ENCODE peak calls at places on chromosomes 16 and 17, in seven cellular contexts. Z is CD8-positive, alpha-beta T cell; D is fibroblast of pulmonary artery; B is dorsolateral prefrontal cortex; I is heart left ventricle; H is right cardiac atrium; J is MM.1S. W is an unnamed sample.

GRCh38 chr17:8696951-8697745 is 47.5 kb downstream of the CCDC42 start:
- DNase-seq in Z (no peak), D (peak; percentile 96), B (no peak), I (no peak), H (peak; percentile 83), J (no peak), W (no peak)

GRCh38 chr17:37107406-37108083 is 158.8 kb downstream of the AATF start:
- DNase-seq in Z (no peak), D (peak; percentile 23), B (peak; percentile 79), I (peak; percentile 74), H (peak; percentile 80), J (no peak), W (no peak)

GRCh38 chr17:42484304-42484703 is 25.6 kb downstream of the ATP6V0A1 start:
- DNase-seq in Z (peak; percentile 49), D (no peak), B (no peak), I (no peak), H (no peak), J (peak; percentile 83), W (peak; percentile 100)

GRCh38 chr16:361341-361871 is 8.9 kb upstream of the AXIN1 start:
- DNase-seq in Z (no peak), D (no peak), B (peak; percentile 72), I (no peak), H (peak; percentile 52), J (no peak), W (no peak)

GRCh38 chr17:82257473-82257872 is 16.0 kb downstream of the CSNK1D start:
- DNase-seq in Z (peak; percentile 51), D (peak; percentile 43), B (peak; percentile 75), I (no peak), H (peak; percentile 81), J (no peak), W (no peak)

GRCh38 chr16:23223368-23223767 is 40.8 kb downstream of the SCNN1G start:
- DNase-seq in Z (no peak), D (no peak), B (no peak), I (no peak), H (no peak), J (no peak), W (no peak)

GRCh38 chr17:866568-867087 is 84.5 kb downstream of the MRM3 start:
- DNase-seq in Z (no peak), D (no peak), B (no peak), I (no peak), H (no peak), J (no peak), W (no peak)

GRCh38 chr16:15509593-15510520 is 75.5 kb downstream of the BMERB1 start:
- DNase-seq in Z (no peak), D (peak; percentile 22), B (no peak), I (no peak), H (no peak), J (no peak), W (peak; percentile 72)

GRCh38 chr17:81032641-81033422 is 2.1 kb upstream of the BAIAP2 start:
- DNase-seq in Z (no peak), D (no peak), B (no peak), I (peak; percentile 52), H (peak; percentile 43), J (no peak), W (no peak)

GRCh38 chr16:66013497-66013896 is 353.0 kb upstream of the CDH5 start:
- DNase-seq in Z (no peak), D (no peak), B (no peak), I (no peak), H (no peak), J (no peak), W (no peak)

GRCh38 chr17:45584092-45585036 is 93.8 kb upstream of the PLEKHM1 start:
- DNase-seq in Z (peak; percentile 72), D (peak; percentile 39), B (peak; percentile 71), I (peak; percentile 74), H (peak; percentile 84), J (peak; percentile 92), W (peak; percentile 70)

GRCh38 chr17:17892009-17892408 is 55.2 kb upstream of the SREBF1 start:
- DNase-seq in Z (no peak), D (no peak), B (no peak), I (no peak), H (no peak), J (peak; percentile 77), W (peak; percentile 91)

GRCh38 chr17:1979182-1979980 is 45.8 kb downstream of the RTN4RL1 start:
- DNase-seq in Z (no peak), D (no peak), B (no peak), I (no peak), H (peak; percentile 12), J (no peak), W (no peak)

GRCh38 chr17:65039349-65039988 is 17.1 kb downstream of the GNA13 start:
- DNase-seq in Z (peak; percentile 41), D (no peak), B (no peak), I (no peak), H (no peak), J (peak; percentile 91), W (no peak)

GRCh38 chr16:82603784-82604411 is 22.9 kb upstream of the CDH13 start:
- DNase-seq in Z (no peak), D (peak; percentile 77), B (peak; percentile 62), I (peak; percentile 67), H (peak; percentile 72), J (no peak), W (peak; percentile 3)

GRCh38 chr17:57404073-57404472 is 147.8 kb downstream of the MSI2 start:
- DNase-seq in Z (no peak), D (no peak), B (no peak), I (no peak), H (no peak), J (no peak), W (peak; percentile 44)

DNA sequence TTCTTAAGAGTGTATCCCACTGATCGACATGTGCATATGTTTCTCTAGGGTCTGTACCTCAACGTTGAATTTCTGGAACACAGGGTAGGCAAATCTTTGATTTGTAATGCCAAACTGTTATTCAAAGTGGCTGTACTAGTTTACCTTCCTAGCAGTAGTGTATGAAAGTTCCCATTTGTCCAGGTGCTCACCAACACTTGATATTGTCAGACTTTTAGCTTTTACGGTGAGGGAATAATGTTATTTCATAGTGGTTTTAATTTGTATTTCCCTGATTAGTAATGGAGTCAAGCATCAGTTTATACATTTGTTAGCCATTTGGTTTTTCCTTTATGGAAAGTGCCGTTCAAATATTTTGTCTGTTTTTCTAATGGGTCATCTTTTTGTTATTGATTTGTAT is 20.3 kb downstream of the GSDMB start:
- DNase-seq in Z (no peak), D (no peak), B (no peak), I (no peak), H (no peak), J (no peak), W (no peak)
- H3K4me3 ChIP-seq in Z (no peak overlapping the region), D (no peak overlapping the region), B (no peak overlapping the region), I (no peak overlapping the region), H (no peak overlapping the region), J (no peak overlapping the region), W (no peak overlapping the region)

DNA sequence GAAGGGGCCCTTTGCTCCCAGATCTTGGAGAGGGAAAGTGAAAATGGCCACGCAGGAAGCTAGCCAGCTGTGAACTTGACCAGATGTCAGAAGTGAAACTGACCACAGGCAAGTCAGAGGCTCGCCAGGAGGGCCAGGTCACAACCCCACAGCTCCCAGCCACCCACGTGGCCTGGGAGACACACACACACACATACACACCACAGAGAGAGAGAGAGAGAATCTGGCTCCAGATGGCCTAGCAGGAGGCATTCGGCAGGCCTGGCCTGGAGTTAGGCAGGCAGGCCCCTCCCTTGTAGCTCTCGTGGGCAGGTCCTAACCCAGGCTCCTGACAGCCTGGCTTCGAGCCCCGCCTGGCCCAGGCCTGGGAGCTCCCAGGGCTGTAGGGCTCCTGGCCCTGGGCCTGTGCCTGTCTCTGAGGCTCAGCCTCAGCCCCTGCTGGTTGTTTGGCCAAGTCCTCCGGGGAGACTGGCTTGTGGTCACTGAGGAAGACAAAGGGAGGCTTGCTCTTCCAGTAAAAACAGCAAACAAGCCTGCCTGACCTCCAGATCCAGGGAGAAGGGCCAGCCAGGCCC is 20.2 kb downstream of the NGFR start:
- DNase-seq in Z (no peak), D (peak; percentile 96), B (peak; percentile 63), I (peak; percentile 93), H (peak; percentile 98), J (peak; percentile 88), W (no peak)
- H3K4me3 ChIP-seq in Z (no peak overlapping the region), D (no peak overlapping the region), B (no peak overlapping the region), I (no peak overlapping the region), H (no peak overlapping the region), J (no peak overlapping the region), W (no peak overlapping the region)

GRCh38 chr17:7246779-7247178 is 4.5 kb upstream of the GABARAP start:
- DNase-seq in Z (no peak), D (no peak), B (no peak), I (no peak), H (no peak), J (no peak), W (no peak)

GRCh38 chr17:7250655-7251329 is 742 bp downstream of the CTDNEP1 start:
- DNase-seq in Z (no peak), D (peak; percentile 25), B (no peak), I (no peak), H (no peak), J (no peak), W (no peak)

GRCh38 chr17:7249830-7250229 is 1.7 kb downstream of the CTDNEP1 start:
- DNase-seq in Z (no peak), D (no peak), B (no peak), I (no peak), H (no peak), J (no peak), W (no peak)

GRCh38 chr17:7249219-7249618 is 2.3 kb downstream of the CTDNEP1 start:
- DNase-seq in Z (no peak), D (no peak), B (no peak), I (no peak), H (no peak), J (no peak), W (no peak)

GRCh38 chr17:7248811-7249210 is 2.7 kb downstream of the CTDNEP1 start:
- DNase-seq in Z (no peak), D (no peak), B (no peak), I (no peak), H (no peak), J (no peak), W (no peak)
- H3K4me3 ChIP-seq in Z (no peak overlapping the region), D (no peak overlapping the region), B (no peak overlapping the region), I (no peak overlapping the region), H (no peak overlapping the region), J (no peak overlapping the region), W (no peak overlapping the region)

GRCh38 chr16:27429330-27429871 is 27.4 kb downstream of the IL21R start:
- DNase-seq in Z (no peak), D (no peak), B (no peak), I (no peak), H (peak; percentile 6), J (no peak), W (no peak)

GRCh38 chr16:27428035-27428785 is 26.2 kb downstream of the IL21R start:
- DNase-seq in Z (no peak), D (no peak), B (no peak), I (no peak), H (no peak), J (no peak), W (no peak)

GRCh38 chr16:27430923-27431484 is 29.0 kb downstream of the IL21R start:
- DNase-seq in Z (no peak), D (peak; percentile 5), B (no peak), I (no peak), H (no peak), J (no peak), W (peak; percentile 68)

GRCh38 chr16:27430512-27430911 is 28.5 kb downstream of the IL21R start:
- DNase-seq in Z (no peak), D (no peak), B (no peak), I (no peak), H (no peak), J (no peak), W (no peak)

DNA sequence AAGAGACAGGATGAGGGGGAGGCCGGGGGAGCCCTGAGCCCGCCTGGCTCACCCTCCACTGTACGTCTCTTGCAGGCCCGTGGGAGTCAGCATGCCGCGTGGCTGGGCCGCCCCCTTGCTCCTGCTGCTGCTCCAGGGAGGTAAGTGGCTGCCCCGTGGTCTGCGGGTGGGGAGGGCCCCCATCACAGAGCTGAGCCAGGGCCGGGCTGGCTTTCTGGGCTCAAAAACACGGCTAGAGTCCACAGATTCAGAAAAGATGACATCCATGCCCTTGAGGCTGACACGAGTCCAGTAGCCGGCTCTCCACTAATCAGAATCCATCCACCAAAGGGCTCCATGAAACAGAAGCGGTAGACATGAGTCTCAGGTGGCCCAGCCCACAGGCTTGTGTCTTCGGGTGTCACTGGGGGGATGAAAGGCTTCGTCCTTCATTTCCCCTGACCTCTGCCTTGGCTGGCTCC is 28.0 kb downstream of the IL21R start:
- DNase-seq in Z (no peak), D (no peak), B (no peak), I (no peak), H (no peak), J (no peak), W (no peak)
- H3K4me3 ChIP-seq in Z (no peak overlapping the region), D (no peak overlapping the region), B (no peak overlapping the region), I (no peak overlapping the region), H (no peak overlapping the region), J (no peak overlapping the region), W (no peak overlapping the region)